ENCODE peak calls at places on chromosomes 11 and 22, in eight cellular contexts. B is ovary; S is cardiac muscle cell; J is H9; G is small intestine; Z is neuronal stem cell; U is effector memory CD4-positive, alpha-beta T cell; M is prostate gland. K is an unnamed sample. For H3K27me3, the result is how much of the 10 kb centered on the place peaks cover.

GRCh38 chr11:68340003-68340767 is 27.8 kb downstream of the LRP5 start:
- DNase-seq in B (no peak), S (no peak), J (no peak), G (no peak), Z (no peak), U (no peak), M (no peak), K (no peak)

GRCh38 chr22:35630387-35630793 is 13.3 kb upstream of the MB start:
- DNase-seq in B (no peak), S (peak), J (peak), G (no peak), Z (no peak), U (no peak), M (no peak), K (peak)

GRCh38 chr11:75558939-75559843 is 2.9 kb upstream of the SERPINH1 start:
- DNase-seq in B (peak), S (peak), J (no peak), G (no peak), Z (no peak), U (no peak), M (no peak), K (peak)

GRCh38 chr11:47856186-47856585 is 8.0 kb upstream of the NUP160 start:
- DNase-seq in B (no peak), S (peak), J (no peak), G (peak), Z (no peak), U (no peak), M (no peak), K (no peak)

GRCh38 chr22:29956680-29957079 is 73.7 kb downstream of the MTMR3 start:
- DNase-seq in B (no peak), S (no peak), J (no peak), G (no peak), Z (no peak), U (no peak), M (no peak), K (no peak)

GRCh38 chr11:63945482-63946163 is 6.8 kb downstream of the NAA40 start:
- DNase-seq in B (peak), S (peak), J (peak), G (peak), Z (peak), U (no peak), M (peak), K (peak)

GRCh38 chr11:17400048-17400775 is 11.8 kb upstream of the KCNJ11 start:
- DNase-seq in B (no peak), S (no peak), J (no peak), G (no peak), Z (no peak), U (no peak), M (no peak), K (no peak)

GRCh38 chr11:11363674-11364073 is 10.6 kb upstream of the CSNK2A3 start:
- DNase-seq in B (no peak), S (no peak), J (no peak), G (no peak), Z (no peak), U (no peak), M (no peak), K (no peak)

GRCh38 chr11:70059971-70060370 is 18.1 kb upstream of the ANO1 start:
- DNase-seq in B (no peak), S (no peak), J (no peak), G (no peak), Z (no peak), U (no peak), M (no peak), K (no peak)

GRCh38 chr11:110764485-110764884 is 52.2 kb upstream of the ARHGAP20 start:
- DNase-seq in B (no peak), S (no peak), J (no peak), G (no peak), Z (no peak), U (no peak), M (no peak), K (no peak)

GRCh38 chr11:65432686-65433582 is 10.3 kb downstream of the NEAT1 start:
- DNase-seq in B (no peak), S (peak), J (no peak), G (peak), Z (no peak), U (no peak), M (no peak), K (no peak)
- H3K27ac ChIP-seq in B (no peak), S (no peak), J (no peak), G (no peak), Z (no peak), U (no peak), M (peak), K (peak)

GRCh38 chr11:12695221-12695794 is 21.1 kb downstream of the TEAD1 start:
- DNase-seq in B (no peak), S (no peak), J (no peak), G (no peak), Z (no peak), U (no peak), M (no peak), K (no peak)

GRCh38 chr11:12696911-12697581 is 22.8 kb downstream of the TEAD1 start:
- DNase-seq in B (no peak), S (no peak), J (no peak), G (no peak), Z (no peak), U (no peak), M (no peak), K (peak)

GRCh38 chr11:12701815-12702214 is 27.6 kb downstream of the TEAD1 start:
- DNase-seq in B (no peak), S (no peak), J (no peak), G (no peak), Z (no peak), U (no peak), M (no peak), K (no peak)

GRCh38 chr11:12695878-12696277 is 21.7 kb downstream of the TEAD1 start:
- DNase-seq in B (no peak), S (no peak), J (no peak), G (no peak), Z (no peak), U (no peak), M (no peak), K (no peak)

GRCh38 chr11:12698049-12698448 is 23.8 kb downstream of the TEAD1 start:
- DNase-seq in B (no peak), S (no peak), J (no peak), G (no peak), Z (no peak), U (no peak), M (no peak), K (peak)
- H3K27me3 ChIP-seq in B (under half), S (under half), J (under half), G (under half), Z (under half), U (under half), M (under half), K (under half)

GRCh38 chr11:86623736-86624135 is 48.7 kb downstream of the ME3 start:
- DNase-seq in B (no peak), S (no peak), J (no peak), G (no peak), Z (no peak), U (no peak), M (no peak), K (no peak)

GRCh38 chr11:86625981-86626380 is 46.4 kb downstream of the ME3 start:
- DNase-seq in B (no peak), S (peak), J (no peak), G (no peak), Z (no peak), U (no peak), M (no peak), K (no peak)

GRCh38 chr11:86623041-86623621 is 49.3 kb downstream of the ME3 start:
- DNase-seq in B (no peak), S (no peak), J (no peak), G (no peak), Z (no peak), U (no peak), M (no peak), K (no peak)

GRCh38 chr11:86625544-86625943 is 46.9 kb downstream of the ME3 start:
- DNase-seq in B (no peak), S (no peak), J (no peak), G (no peak), Z (no peak), U (no peak), M (no peak), K (no peak)

GRCh38 chr11:86624366-86624765 is 48.0 kb downstream of the ME3 start:
- DNase-seq in B (no peak), S (no peak), J (no peak), G (no peak), Z (no peak), U (no peak), M (no peak), K (no peak)
- H3K27ac ChIP-seq in B (no peak), S (no peak), J (no peak), G (no peak), Z (no peak), U (no peak), M (no peak), K (peak)

GRCh38 chr11:117878939-117879475 is 2.5 kb upstream of the FXYD6 start:
- DNase-seq in B (no peak), S (no peak), J (no peak), G (no peak), Z (no peak), U (no peak), M (no peak), K (no peak)

GRCh38 chr11:117877120-117877784 is 794 bp upstream of the FXYD6 start:
- DNase-seq in B (peak), S (peak), J (peak), G (no peak), Z (no peak), U (no peak), M (no peak), K (no peak)

GRCh38 chr11:117879516-117880480 is 3.3 kb upstream of the FXYD6 start:
- DNase-seq in B (no peak), S (no peak), J (no peak), G (no peak), Z (no peak), U (no peak), M (no peak), K (no peak)

GRCh38 chr11:117876341-117877119 is at the start of gene FXYD6:
- DNase-seq in B (peak), S (peak), J (peak), G (no peak), Z (peak), U (no peak), M (no peak), K (peak)

DNA sequence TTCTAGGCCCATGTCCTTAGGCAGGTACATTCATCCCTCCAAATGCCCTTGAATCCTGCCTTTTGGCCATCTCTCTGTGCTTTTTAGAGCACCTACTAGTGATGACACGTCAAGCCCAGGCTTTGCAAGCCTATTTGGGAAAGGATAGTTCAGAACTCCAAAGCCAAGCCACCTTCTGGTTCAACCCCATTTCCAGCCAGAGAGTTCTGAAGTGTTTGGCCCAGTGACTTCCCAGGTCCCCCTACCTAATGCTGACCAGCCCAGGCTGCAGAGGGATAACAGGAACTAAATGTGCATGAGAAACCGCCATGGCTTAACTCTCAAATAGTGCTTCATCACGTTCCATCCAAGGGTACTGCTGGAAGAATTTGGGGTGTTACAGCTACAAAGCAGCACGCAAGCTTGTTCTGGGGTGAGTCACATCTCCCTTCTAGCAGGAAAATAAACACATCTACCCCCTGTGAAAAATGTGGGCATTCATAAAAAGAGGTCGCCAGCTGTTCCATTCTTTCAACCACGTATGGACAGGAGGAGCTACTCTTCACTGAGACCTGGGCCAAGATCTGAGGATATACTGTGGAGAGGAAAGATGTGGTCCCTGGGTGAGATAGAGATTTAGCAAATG is 2.0 kb upstream of the FXYD6 start:
- DNase-seq in B (no peak), S (no peak), J (no peak), G (no peak), Z (no peak), U (no peak), M (no peak), K (no peak)
- H3K27me3 ChIP-seq in B (under half), S (under half), J (under half), G (under half), Z (under half), U (under half), M (under half), K (under half)

GRCh38 chr11:30983143-30983542 is 386.4 kb downstream of the DCDC1 start:
- DNase-seq in B (no peak), S (no peak), J (no peak), G (no peak), Z (no peak), U (no peak), M (no peak), K (no peak)

GRCh38 chr11:30987819-30988218 is 381.7 kb downstream of the DCDC1 start:
- DNase-seq in B (no peak), S (no peak), J (no peak), G (no peak), Z (no peak), U (no peak), M (no peak), K (no peak)

GRCh38 chr11:30983810-30984441 is 385.6 kb downstream of the DCDC1 start:
- DNase-seq in B (no peak), S (no peak), J (no peak), G (no peak), Z (no peak), U (no peak), M (no peak), K (no peak)

GRCh38 chr11:30984442-30984816 is 385.1 kb downstream of the DCDC1 start:
- DNase-seq in B (no peak), S (peak), J (no peak), G (no peak), Z (no peak), U (no peak), M (no peak), K (no peak)

DNA sequence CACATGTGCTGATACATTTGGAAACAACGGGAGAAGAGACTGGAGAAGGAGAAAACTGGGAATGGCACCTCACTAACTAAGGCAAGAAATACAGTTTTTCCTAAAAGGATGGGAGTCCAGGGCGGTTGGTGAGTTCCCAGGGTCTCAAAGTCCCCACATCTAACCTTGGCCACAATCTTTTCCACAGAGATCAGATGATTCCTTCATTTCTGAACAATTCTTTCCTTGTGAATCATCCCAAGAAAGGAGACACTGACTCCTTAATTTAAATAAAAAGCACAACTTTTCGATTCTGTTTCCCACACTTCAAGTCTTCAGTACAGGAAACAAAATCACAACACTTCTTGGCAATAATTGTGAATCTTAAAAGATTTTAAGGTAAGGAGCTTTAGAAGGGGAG is 384.7 kb downstream of the DCDC1 start:
- DNase-seq in B (no peak), S (no peak), J (no peak), G (no peak), Z (no peak), U (no peak), M (no peak), K (no peak)
- H3K27ac ChIP-seq in B (no peak), S (no peak), J (no peak), G (no peak), Z (no peak), U (no peak), M (no peak), K (no peak)

GRCh38 chr22:37647928-37648327 is 8.5 kb downstream of the SH3BP1 start:
- DNase-seq in B (no peak), S (no peak), J (no peak), G (peak), Z (no peak), U (no peak), M (no peak), K (no peak)
- H3K27me3 ChIP-seq in B (under half), S (under half), J (under half), G (under half), Z (under half), U (under half), M (under half), K (under half)

GRCh38 chr11:88340366-88340930 is 2.9 kb upstream of the CTSC start:
- DNase-seq in B (no peak), S (no peak), J (no peak), G (no peak), Z (no peak), U (no peak), M (no peak), K (no peak)

GRCh38 chr11:88341852-88342251 is 4.3 kb upstream of the CTSC start:
- DNase-seq in B (no peak), S (no peak), J (peak), G (no peak), Z (no peak), U (no peak), M (no peak), K (no peak)

GRCh38 chr11:88335284-88335683 is 2.3 kb downstream of the CTSC start:
- DNase-seq in B (no peak), S (peak), J (no peak), G (no peak), Z (no peak), U (no peak), M (no peak), K (no peak)

GRCh38 chr11:88337342-88338222 is at the start of gene CTSC:
- DNase-seq in B (peak), S (peak), J (peak), G (peak), Z (peak), U (peak), M (peak), K (peak)

GRCh38 chr11:88338223-88338661 is 706 bp upstream of the CTSC start:
- DNase-seq in B (peak), S (peak), J (no peak), G (peak), Z (no peak), U (peak), M (no peak), K (peak)
- H3K27ac ChIP-seq in B (peak), S (no peak), J (no peak), G (peak), Z (no peak), U (peak), M (peak), K (peak)

GRCh38 chr11:116567721-116568242 is 205.0 kb downstream of the BUD13 start:
- DNase-seq in B (no peak), S (no peak), J (no peak), G (no peak), Z (no peak), U (no peak), M (no peak), K (no peak)
- H3K27me3 ChIP-seq in B (under half), S (under half), J (under half), G (under half), Z (under half), U (under half), M (under half), K (under half)

DNA sequence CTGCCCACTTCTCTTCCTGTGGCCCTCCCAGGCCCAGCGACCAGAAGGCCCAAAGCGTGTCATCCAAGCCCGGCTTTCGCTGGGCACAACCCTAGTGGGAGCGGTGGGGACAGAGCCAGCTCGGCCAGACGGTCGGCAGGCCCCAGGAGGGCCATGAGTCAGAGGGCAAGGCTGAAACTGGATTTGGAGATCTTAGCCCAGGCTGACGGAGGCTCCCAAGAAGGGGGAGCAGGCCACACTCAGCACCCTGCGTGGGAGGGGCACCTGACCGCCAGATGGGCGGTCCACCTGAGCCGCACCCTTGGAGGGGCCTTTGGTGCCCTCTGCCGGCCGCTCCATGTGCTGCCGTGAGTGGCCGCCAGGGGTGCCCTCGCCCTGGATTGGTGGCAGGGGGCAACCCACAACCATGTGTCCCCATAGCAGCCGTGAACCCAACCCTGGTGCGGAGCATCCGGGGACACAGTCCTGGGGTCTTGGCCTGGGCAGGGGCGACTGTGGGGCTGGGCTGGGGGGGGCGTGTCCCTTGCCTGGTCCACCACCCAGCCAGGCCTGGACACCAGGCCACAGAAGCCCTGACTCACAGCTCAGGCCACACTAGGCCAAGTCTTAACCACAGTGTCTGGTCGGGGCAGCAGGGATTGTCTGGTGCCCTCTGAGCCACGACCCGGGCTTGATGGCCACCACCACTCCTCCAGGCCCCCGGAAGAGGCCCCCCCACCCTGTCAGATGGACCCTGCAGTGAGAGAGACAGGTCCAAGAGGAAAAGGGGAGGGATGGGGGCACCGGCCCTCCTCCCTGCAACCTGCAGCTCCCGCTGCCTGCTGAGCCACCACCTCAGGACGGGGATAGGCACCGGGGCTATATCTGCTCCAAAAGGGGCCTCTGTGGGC is 19.2 kb upstream of the TALDO1 start:
- DNase-seq in B (peak), S (peak), J (peak), G (peak), Z (peak), U (peak), M (peak), K (peak)
- H3K27ac ChIP-seq in B (peak), S (no peak), J (no peak), G (no peak), Z (no peak), U (no peak), M (no peak), K (peak)